ENCODE peak calls at places on chromosomes 2 and 18, in ten cellular contexts. B, P, R, Z, G, K, J, Q, C and X are unnamed samples.

GRCh38 chr2:178157574-178157973 is 36.7 kb upstream of the OSBPL6 start:
- DNase-seq in B (no peak), P (no peak), R (no peak), Z (no peak), G (no peak), K (no peak), J (no peak), Q (no peak), C (no peak), X (no peak)

GRCh38 chr2:217331577-217332139 is 471.8 kb upstream of the TNP1 start:
- DNase-seq in B (no peak), P (peak), R (peak), Z (no peak), G (no peak), K (peak), J (no peak), Q (no peak), C (no peak), X (no peak)

GRCh38 chr2:205802069-205802468 is 119.8 kb downstream of the NRP2 start:
- DNase-seq in B (no peak), P (no peak), R (no peak), Z (no peak), G (no peak), K (no peak), J (no peak), Q (no peak), C (no peak), X (no peak)

GRCh38 chr2:85001595-85001994 is 30.6 kb downstream of the KCMF1 start:
- DNase-seq in B (no peak), P (no peak), R (no peak), Z (no peak), G (no peak), K (no peak), J (no peak), Q (no peak), C (no peak), X (no peak)

GRCh38 chr2:171327043-171327496 is 106.7 kb downstream of the METTL8 start:
- DNase-seq in B (no peak), P (no peak), R (no peak), Z (no peak), G (no peak), K (no peak), J (no peak), Q (no peak), C (no peak), X (no peak)

GRCh38 chr2:51722311-51722710 is 690.4 kb upstream of the NRXN1 start:
- DNase-seq in B (no peak), P (peak), R (peak), Z (no peak), G (no peak), K (no peak), J (no peak), Q (no peak), C (no peak), X (no peak)

GRCh38 chr18:78722391-78722790 is 257.2 kb upstream of the SALL3 start:
- DNase-seq in B (no peak), P (no peak), R (no peak), Z (no peak), G (no peak), K (no peak), J (no peak), Q (peak), C (no peak), X (no peak)

GRCh38 chr2:145091967-145092366 is 572.0 kb upstream of the ZEB2 start:
- DNase-seq in B (no peak), P (no peak), R (peak), Z (no peak), G (no peak), K (no peak), J (no peak), Q (no peak), C (no peak), X (no peak)

GRCh38 chr2:221133941-221134340 is 438.2 kb downstream of the EPHA4 start:
- DNase-seq in B (no peak), P (no peak), R (no peak), Z (no peak), G (no peak), K (no peak), J (no peak), Q (no peak), C (no peak), X (no peak)

GRCh38 chr2:23563673-23564617 is 179.0 kb downstream of the KLHL29 start:
- DNase-seq in B (peak), P (peak), R (peak), Z (no peak), G (no peak), K (peak), J (no peak), Q (peak), C (peak), X (no peak)

GRCh38 chr2:196823750-196824149 is 14.6 kb upstream of the C2orf66 start:
- DNase-seq in B (no peak), P (peak), R (peak), Z (no peak), G (no peak), K (no peak), J (no peak), Q (no peak), C (no peak), X (no peak)

GRCh38 chr18:53698907-53699306 is 525.6 kb downstream of the MBD2 start:
- DNase-seq in B (peak), P (peak), R (peak), Z (peak), G (no peak), K (peak), J (no peak), Q (peak), C (no peak), X (no peak)

GRCh38 chr2:120948662-120949011 is 213.0 kb downstream of the GLI2 start:
- DNase-seq in B (no peak), P (no peak), R (no peak), Z (no peak), G (no peak), K (no peak), J (no peak), Q (no peak), C (no peak), X (no peak)

GRCh38 chr18:22172594-22173049 is 3.2 kb downstream of the GATA6 start:
- DNase-seq in B (no peak), P (peak), R (no peak), Z (no peak), G (no peak), K (no peak), J (no peak), Q (no peak), C (no peak), X (no peak)

GRCh38 chr2:9692392-9693137 is 61.8 kb upstream of the YWHAQ start:
- DNase-seq in B (no peak), P (peak), R (peak), Z (no peak), G (no peak), K (no peak), J (no peak), Q (no peak), C (no peak), X (no peak)

GRCh38 chr2:71592181-71592711 is 138.9 kb downstream of the DYSF start:
- DNase-seq in B (peak), P (no peak), R (no peak), Z (no peak), G (no peak), K (no peak), J (no peak), Q (peak), C (no peak), X (no peak)

GRCh38 chr2:216216951-216217903 is 108.1 kb downstream of the XRCC5 start:
- DNase-seq in B (no peak), P (peak), R (peak), Z (peak), G (no peak), K (no peak), J (no peak), Q (no peak), C (no peak), X (no peak)

GRCh38 chr2:208466920-208467298 is 60.3 kb downstream of the PTH2R start:
- DNase-seq in B (no peak), P (peak), R (no peak), Z (no peak), G (no peak), K (no peak), J (no peak), Q (no peak), C (no peak), X (no peak)

GRCh38 chr2:37833420-37833819 is 91.7 kb upstream of the RMDN2 start:
- DNase-seq in B (no peak), P (peak), R (no peak), Z (no peak), G (no peak), K (no peak), J (no peak), Q (no peak), C (no peak), X (no peak)

GRCh38 chr2:15302154-15302553 is 259.0 kb downstream of the NBAS start:
- DNase-seq in B (no peak), P (peak), R (peak), Z (no peak), G (no peak), K (no peak), J (no peak), Q (peak), C (no peak), X (no peak)

GRCh38 chr18:35345460-35345921 is 1.3 kb upstream of the ZNF24 start:
- DNase-seq in B (no peak), P (no peak), R (no peak), Z (peak), G (no peak), K (no peak), J (no peak), Q (peak), C (no peak), X (no peak)

GRCh38 chr2:117691980-117692379 is 122.5 kb upstream of the DDX18 start:
- DNase-seq in B (no peak), P (no peak), R (no peak), Z (no peak), G (no peak), K (no peak), J (no peak), Q (no peak), C (no peak), X (no peak)

GRCh38 chr18:6435731-6436130 is 21.0 kb upstream of the L3MBTL4 start:
- DNase-seq in B (no peak), P (no peak), R (no peak), Z (no peak), G (no peak), K (no peak), J (no peak), Q (no peak), C (no peak), X (no peak)

GRCh38 chr2:240165638-240166037 is 25.2 kb upstream of the OTOS start:
- DNase-seq in B (no peak), P (no peak), R (no peak), Z (no peak), G (no peak), K (no peak), J (no peak), Q (no peak), C (no peak), X (peak)

GRCh38 chr2:177889812-177890460 is 182.6 kb downstream of the PDE11A start:
- DNase-seq in B (no peak), P (no peak), R (no peak), Z (no peak), G (no peak), K (no peak), J (no peak), Q (no peak), C (no peak), X (no peak)

GRCh38 chr2:170396799-170397459 is 219.0 kb downstream of the MYO3B start:
- DNase-seq in B (no peak), P (peak), R (peak), Z (peak), G (no peak), K (no peak), J (no peak), Q (no peak), C (no peak), X (no peak)

GRCh38 chr2:68741238-68741637 is 6.6 kb downstream of the ARHGAP25 start:
- DNase-seq in B (peak), P (peak), R (no peak), Z (peak), G (no peak), K (no peak), J (no peak), Q (no peak), C (no peak), X (no peak)

GRCh38 chr2:102304268-102304667 is 7.1 kb upstream of the IL1RL1 start:
- DNase-seq in B (no peak), P (peak), R (peak), Z (no peak), G (no peak), K (no peak), J (no peak), Q (no peak), C (no peak), X (no peak)

GRCh38 chr2:101114268-101114783 is 36.9 kb downstream of the TBC1D8 start:
- DNase-seq in B (no peak), P (no peak), R (no peak), Z (no peak), G (no peak), K (no peak), J (no peak), Q (no peak), C (no peak), X (no peak)

GRCh38 chr2:44838116-44838790 is 103.2 kb upstream of the SIX3 start:
- DNase-seq in B (peak), P (no peak), R (no peak), Z (no peak), G (no peak), K (no peak), J (no peak), Q (no peak), C (no peak), X (no peak)

GRCh38 chr2:46369783-46370182 is 72.6 kb downstream of the EPAS1 start:
- DNase-seq in B (no peak), P (no peak), R (no peak), Z (no peak), G (no peak), K (no peak), J (no peak), Q (no peak), C (no peak), X (no peak)

GRCh38 chr18:56238576-56238975 is 399.8 kb downstream of the TXNL1 start:
- DNase-seq in B (no peak), P (peak), R (peak), Z (no peak), G (no peak), K (no peak), J (no peak), Q (no peak), C (no peak), X (no peak)

GRCh38 chr18:79554321-79554720 is 125.3 kb upstream of the CTDP1 start:
- DNase-seq in B (no peak), P (no peak), R (no peak), Z (no peak), G (no peak), K (no peak), J (no peak), Q (no peak), C (no peak), X (no peak)

GRCh38 chr2:98502556-98503335 is 58.1 kb downstream of the INPP4A start:
- DNase-seq in B (no peak), P (peak), R (peak), Z (no peak), G (no peak), K (no peak), J (no peak), Q (no peak), C (no peak), X (no peak)

GRCh38 chr18:14974576-14974975 is 226.6 kb downstream of the ANKRD30B start:
- DNase-seq in B (no peak), P (no peak), R (no peak), Z (no peak), G (no peak), K (peak), J (no peak), Q (no peak), C (peak), X (no peak)

GRCh38 chr18:76363451-76364120 is 131.5 kb downstream of the ZNF516 start:
- DNase-seq in B (no peak), P (peak), R (peak), Z (no peak), G (no peak), K (no peak), J (peak), Q (no peak), C (no peak), X (no peak)

GRCh38 chr2:70460333-70460732 is 93.3 kb downstream of the TGFA start:
- DNase-seq in B (no peak), P (no peak), R (no peak), Z (no peak), G (no peak), K (no peak), J (no peak), Q (no peak), C (no peak), X (no peak)

GRCh38 chr2:9326975-9327374 is 96.4 kb downstream of the ITGB1BP1 start:
- DNase-seq in B (no peak), P (peak), R (no peak), Z (no peak), G (no peak), K (no peak), J (no peak), Q (no peak), C (no peak), X (no peak)

GRCh38 chr18:37456395-37456794 is 109.2 kb downstream of the CELF4 start:
- DNase-seq in B (no peak), P (no peak), R (no peak), Z (no peak), G (no peak), K (no peak), J (no peak), Q (no peak), C (no peak), X (no peak)
- TF ChIP-seq CTCF in B (no peak), P (no peak), R (no peak), Z (no peak), G (no peak), K (no peak), J (no peak), Q (peak), C (no peak), X (no peak)

DNA sequence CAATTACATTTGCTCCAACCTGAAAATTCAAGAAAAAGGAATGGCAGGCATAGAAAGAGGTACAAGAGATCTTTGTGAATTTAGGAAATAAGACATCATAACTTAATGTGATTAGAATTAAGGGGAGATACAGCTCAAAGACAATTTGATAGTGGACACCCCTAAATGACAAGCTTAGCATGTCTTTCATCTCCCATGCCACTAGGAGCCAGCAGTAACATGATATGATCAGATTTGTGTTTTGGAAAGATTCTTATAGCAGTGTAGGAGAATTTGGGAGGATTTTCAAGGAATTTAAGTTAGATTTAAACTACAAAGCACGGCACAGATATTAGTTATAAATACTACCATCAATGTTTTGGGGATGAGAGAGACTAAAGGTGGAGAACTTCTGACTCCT is 340.8 kb downstream of the RDH14 start:
- DNase-seq in B (no peak), P (peak), R (peak), Z (no peak), G (no peak), K (no peak), J (no peak), Q (no peak), C (no peak), X (no peak)
- TF ChIP-seq CTCF in B (no peak), P (peak), R (peak), Z (no peak), G (no peak), K (no peak), J (no peak), Q (no peak), C (no peak), X (peak)

DNA sequence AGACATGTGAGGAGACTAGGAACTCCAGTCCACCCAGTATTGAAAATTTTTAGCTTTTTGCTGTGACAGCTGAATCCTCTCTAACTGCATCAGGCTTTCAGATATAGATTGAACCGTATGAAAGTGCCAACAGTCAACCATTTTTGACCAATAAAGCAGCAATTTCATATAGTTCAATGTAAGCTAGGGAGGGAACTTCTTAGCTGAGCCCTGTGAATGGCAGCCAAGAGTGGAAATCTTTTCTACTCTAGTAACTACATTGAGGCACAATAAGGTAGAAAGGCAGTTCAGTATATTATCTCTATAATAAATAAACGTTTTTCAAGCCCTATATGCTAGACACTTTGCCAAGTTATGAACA is 96.3 kb upstream of the TANK start:
- DNase-seq in B (no peak), P (no peak), R (no peak), Z (no peak), G (no peak), K (no peak), J (no peak), Q (no peak), C (no peak), X (no peak)
- TF ChIP-seq CTCF in B (peak), P (no peak), R (no peak), Z (no peak), G (peak), K (no peak), J (no peak), Q (peak), C (no peak), X (peak)

GRCh38 chr2:109348190-109348589 is 219.2 kb downstream of the SH3RF3 start:
- DNase-seq in B (no peak), P (no peak), R (no peak), Z (no peak), G (no peak), K (no peak), J (no peak), Q (no peak), C (no peak), X (no peak)

GRCh38 chr2:109348645-109349554 is 219.9 kb downstream of the SH3RF3 start:
- DNase-seq in B (no peak), P (no peak), R (no peak), Z (no peak), G (peak), K (no peak), J (no peak), Q (no peak), C (no peak), X (no peak)

GRCh38 chr2:109350526-109350925 is 221.5 kb downstream of the SH3RF3 start:
- DNase-seq in B (no peak), P (peak), R (peak), Z (no peak), G (no peak), K (no peak), J (no peak), Q (no peak), C (no peak), X (no peak)

GRCh38 chr2:109351164-109351756 is 222.3 kb downstream of the SH3RF3 start:
- DNase-seq in B (no peak), P (peak), R (peak), Z (no peak), G (no peak), K (no peak), J (no peak), Q (no peak), C (peak), X (no peak)

GRCh38 chr2:109349555-109350430 is 220.8 kb downstream of the SH3RF3 start:
- DNase-seq in B (no peak), P (no peak), R (no peak), Z (no peak), G (no peak), K (no peak), J (no peak), Q (no peak), C (no peak), X (no peak)
- TF ChIP-seq CTCF in B (no peak), P (peak), R (no peak), Z (no peak), G (no peak), K (no peak), J (no peak), Q (no peak), C (no peak), X (peak)

GRCh38 chr2:185689906-185690539 is 48.6 kb upstream of the FSIP2 start:
- DNase-seq in B (no peak), P (no peak), R (peak), Z (no peak), G (no peak), K (no peak), J (no peak), Q (no peak), C (no peak), X (no peak)
- TF ChIP-seq CTCF in B (no peak), P (no peak), R (no peak), Z (no peak), G (no peak), K (no peak), J (no peak), Q (no peak), C (no peak), X (no peak)

GRCh38 chr2:229388746-229389145 is 117.7 kb upstream of the PID1 start:
- DNase-seq in B (no peak), P (no peak), R (no peak), Z (no peak), G (no peak), K (no peak), J (no peak), Q (no peak), C (no peak), X (no peak)

GRCh38 chr2:229387815-229388214 is 116.7 kb upstream of the PID1 start:
- DNase-seq in B (no peak), P (no peak), R (no peak), Z (no peak), G (no peak), K (no peak), J (no peak), Q (no peak), C (no peak), X (no peak)

DNA sequence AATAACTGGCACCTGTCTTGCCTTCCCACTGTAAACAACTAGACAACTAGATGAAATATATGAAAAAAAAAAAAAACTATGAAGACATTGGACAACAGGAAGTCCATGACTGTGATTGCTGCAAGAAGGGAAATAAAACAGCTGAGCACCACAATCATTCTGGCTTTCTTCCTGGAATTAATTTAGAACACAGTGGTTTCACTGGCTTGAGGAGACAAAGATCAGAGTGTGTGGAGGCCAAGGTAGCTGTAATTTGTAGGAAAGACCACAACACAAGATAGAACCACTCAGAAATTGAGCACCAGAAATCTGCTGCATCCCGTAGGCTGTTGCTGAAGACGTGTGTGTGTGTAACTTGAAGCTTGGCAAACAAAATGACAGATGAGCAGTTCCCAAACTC is 121.1 kb upstream of the PID1 start:
- DNase-seq in B (no peak), P (peak), R (peak), Z (no peak), G (no peak), K (no peak), J (no peak), Q (no peak), C (no peak), X (no peak)
- TF ChIP-seq CTCF in B (no peak), P (no peak), R (no peak), Z (no peak), G (no peak), K (no peak), J (no peak), Q (no peak), C (no peak), X (no peak)